ENCODE peak calls at places on chromosomes 3 and 15, in nine cellular contexts. F is PC-9, O is lung, T is uterus, S is stomach, M is suprapubic skin, K is body of pancreas, N is tibial nerve, V is GM12878. G is an unnamed sample.

GRCh38 chr3:177597325-177598109 is 400.2 kb upstream of the TBL1XR1 start:
- DNase-seq in F (peak), O (peak), T (peak), S (no peak), M (no peak), K (no peak), N (no peak), V (no peak), G (peak)

GRCh38 chr3:129602730-129603560 is 3.5 kb downstream of the PLXND1 start:
- DNase-seq in F (peak), O (peak), T (peak), S (no peak), M (peak), K (peak), N (peak), V (no peak), G (no peak)

GRCh38 chr3:144018776-144019175 is 47.2 kb downstream of the DIPK2A start:
- DNase-seq in F (peak), O (no peak), T (no peak), S (no peak), M (no peak), K (no peak), N (no peak), V (no peak), G (peak)

GRCh38 chr15:81293728-81294500 is 30.0 kb downstream of the STARD5 start:
- DNase-seq in F (no peak), O (no peak), T (no peak), S (peak), M (no peak), K (no peak), N (no peak), V (peak), G (no peak)

GRCh38 chr3:187101184-187102072 is 37.9 kb downstream of the RPL39L start:
- DNase-seq in F (peak), O (peak), T (peak), S (peak), M (peak), K (peak), N (peak), V (no peak), G (peak)

GRCh38 chr3:129608087-129608935 is 1.8 kb upstream of the PLXND1 start:
- DNase-seq in F (no peak), O (no peak), T (no peak), S (no peak), M (no peak), K (no peak), N (no peak), V (no peak), G (no peak)

GRCh38 chr15:59299919-59300617 is 72.6 kb downstream of the MYO1E start:
- DNase-seq in F (peak), O (peak), T (peak), S (peak), M (peak), K (peak), N (peak), V (peak), G (peak)

GRCh38 chr3:3765661-3766060 is 33.6 kb upstream of the LRRN1 start:
- DNase-seq in F (no peak), O (no peak), T (no peak), S (no peak), M (no peak), K (no peak), N (no peak), V (no peak), G (no peak)

GRCh38 chr15:74725241-74725774 is at the start of gene CYP1A1:
- DNase-seq in F (peak), O (peak), T (no peak), S (peak), M (no peak), K (peak), N (no peak), V (no peak), G (no peak)

GRCh38 chr15:68572309-68572708 is 6.5 kb upstream of the CORO2B start:
- DNase-seq in F (no peak), O (no peak), T (no peak), S (no peak), M (no peak), K (no peak), N (no peak), V (no peak), G (no peak)

GRCh38 chr3:25064681-25065080 is 363.4 kb upstream of the RARB start:
- DNase-seq in F (no peak), O (no peak), T (no peak), S (no peak), M (no peak), K (no peak), N (no peak), V (no peak), G (no peak)

GRCh38 chr15:58410353-58410752 is 21.4 kb upstream of the LIPC start:
- DNase-seq in F (no peak), O (no peak), T (no peak), S (no peak), M (no peak), K (no peak), N (no peak), V (peak), G (no peak)

GRCh38 chr15:73936181-73936580 is 9.9 kb downstream of the LOXL1 start:
- DNase-seq in F (peak), O (no peak), T (no peak), S (no peak), M (no peak), K (no peak), N (no peak), V (no peak), G (no peak)

GRCh38 chr15:31338318-31338878 is 11.8 kb downstream of the KLF13 start:
- DNase-seq in F (no peak), O (no peak), T (peak), S (peak), M (peak), K (peak), N (no peak), V (no peak), G (no peak)

GRCh38 chr15:31338879-31339557 is 12.4 kb downstream of the KLF13 start:
- DNase-seq in F (no peak), O (peak), T (peak), S (no peak), M (no peak), K (peak), N (no peak), V (peak), G (no peak)

GRCh38 chr15:31337352-31338031 is 10.9 kb downstream of the KLF13 start:
- DNase-seq in F (no peak), O (no peak), T (no peak), S (no peak), M (no peak), K (no peak), N (no peak), V (no peak), G (no peak)

GRCh38 chr15:31335991-31336942 is 9.6 kb downstream of the KLF13 start:
- DNase-seq in F (no peak), O (no peak), T (no peak), S (no peak), M (peak), K (no peak), N (no peak), V (no peak), G (no peak)

DNA sequence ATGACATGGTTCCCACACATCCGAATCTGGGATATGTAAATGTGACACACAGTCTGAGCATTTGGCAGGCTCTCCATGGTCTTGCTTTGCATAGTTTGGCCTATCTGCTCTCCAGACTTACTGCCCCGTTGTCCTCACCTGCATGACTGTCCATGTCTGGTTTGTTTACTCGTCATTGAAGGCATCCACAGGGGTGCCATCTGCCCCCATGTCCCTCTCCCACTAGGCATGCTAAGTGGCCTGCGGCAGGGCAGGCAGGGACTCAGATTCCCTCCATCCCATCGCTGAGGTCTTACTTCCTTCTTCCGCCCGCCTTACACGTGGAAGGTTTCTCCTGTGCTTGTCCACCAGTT is 10.3 kb downstream of the KLF13 start:
- DNase-seq in F (no peak), O (no peak), T (no peak), S (no peak), M (no peak), K (no peak), N (no peak), V (no peak), G (no peak)
- H3K4me3 ChIP-seq in F (no peak), O (no peak), T (no peak), S (no peak), M (no peak), K (no peak), N (no peak), V (no peak), G (no peak)

GRCh38 chr3:38528457-38528856 is 32.3 kb downstream of the EXOG start:
- DNase-seq in F (no peak), O (no peak), T (no peak), S (no peak), M (no peak), K (no peak), N (no peak), V (no peak), G (no peak)
- TF ChIP-seq CTCF in F (no peak), O (no peak), T (no peak), S (no peak), M (no peak), K (no peak), N (no peak), V (no peak), G (no peak)

DNA sequence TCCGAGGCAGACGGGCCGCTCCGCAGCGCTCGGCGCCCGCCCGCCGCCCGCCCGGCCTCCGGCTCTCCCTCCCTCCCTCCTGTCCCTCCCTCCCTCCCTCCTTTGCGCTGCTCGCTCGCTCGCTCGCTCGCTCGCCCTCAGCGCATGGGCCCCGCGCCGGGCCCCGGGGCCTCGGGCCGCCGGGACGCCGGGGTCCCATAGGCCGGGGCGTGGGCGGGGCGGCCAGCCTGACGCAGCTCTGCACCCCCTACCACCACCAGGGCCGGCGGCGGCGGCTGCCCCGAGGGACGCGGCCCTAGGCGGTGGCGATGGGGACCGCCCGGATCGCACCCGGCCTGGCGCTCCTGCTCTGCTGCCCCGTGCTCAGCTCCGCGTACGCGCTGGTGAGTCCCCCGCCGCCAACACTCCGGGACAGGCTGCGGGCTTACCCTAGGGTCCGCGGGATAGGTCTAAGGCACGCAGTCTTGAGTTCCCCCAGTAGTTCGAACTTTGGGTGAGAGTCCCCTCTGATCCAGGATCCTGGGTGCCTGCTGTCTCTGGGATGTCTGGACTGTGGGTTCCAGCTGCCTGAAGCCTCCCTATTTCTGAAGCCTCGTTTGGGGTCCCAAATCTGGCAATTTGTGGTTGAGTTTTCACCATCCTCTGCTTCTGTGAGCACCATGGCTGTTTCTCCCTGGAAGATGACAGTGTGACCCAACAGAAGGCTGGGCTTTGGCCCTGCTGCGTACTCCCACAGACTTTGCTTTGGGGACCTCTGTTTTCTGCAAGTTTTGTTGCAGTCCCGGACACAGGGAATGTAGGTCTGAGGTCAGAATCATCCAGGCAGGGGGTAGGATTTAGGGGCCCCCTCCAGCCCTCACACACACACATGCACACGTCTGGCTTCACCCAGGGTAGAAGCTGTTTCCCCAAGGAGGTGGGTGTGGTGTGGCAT is 6.0 kb downstream of the PTH1R start:
- DNase-seq in F (no peak), O (no peak), T (no peak), S (no peak), M (no peak), K (no peak), N (no peak), V (no peak), G (no peak)
- H3K4me3 ChIP-seq in F (no peak), O (peak), T (peak), S (peak), M (peak), K (peak), N (peak), V (no peak), G (peak)

GRCh38 chr3:17805461-17805940 is 63.1 kb upstream of the TBC1D5 start:
- DNase-seq in F (no peak), O (no peak), T (no peak), S (no peak), M (no peak), K (no peak), N (no peak), V (no peak), G (no peak)
- TF ChIP-seq CTCF in F (no peak), O (no peak), T (no peak), S (no peak), M (no peak), K (no peak), N (no peak), V (no peak), G (no peak)

DNA sequence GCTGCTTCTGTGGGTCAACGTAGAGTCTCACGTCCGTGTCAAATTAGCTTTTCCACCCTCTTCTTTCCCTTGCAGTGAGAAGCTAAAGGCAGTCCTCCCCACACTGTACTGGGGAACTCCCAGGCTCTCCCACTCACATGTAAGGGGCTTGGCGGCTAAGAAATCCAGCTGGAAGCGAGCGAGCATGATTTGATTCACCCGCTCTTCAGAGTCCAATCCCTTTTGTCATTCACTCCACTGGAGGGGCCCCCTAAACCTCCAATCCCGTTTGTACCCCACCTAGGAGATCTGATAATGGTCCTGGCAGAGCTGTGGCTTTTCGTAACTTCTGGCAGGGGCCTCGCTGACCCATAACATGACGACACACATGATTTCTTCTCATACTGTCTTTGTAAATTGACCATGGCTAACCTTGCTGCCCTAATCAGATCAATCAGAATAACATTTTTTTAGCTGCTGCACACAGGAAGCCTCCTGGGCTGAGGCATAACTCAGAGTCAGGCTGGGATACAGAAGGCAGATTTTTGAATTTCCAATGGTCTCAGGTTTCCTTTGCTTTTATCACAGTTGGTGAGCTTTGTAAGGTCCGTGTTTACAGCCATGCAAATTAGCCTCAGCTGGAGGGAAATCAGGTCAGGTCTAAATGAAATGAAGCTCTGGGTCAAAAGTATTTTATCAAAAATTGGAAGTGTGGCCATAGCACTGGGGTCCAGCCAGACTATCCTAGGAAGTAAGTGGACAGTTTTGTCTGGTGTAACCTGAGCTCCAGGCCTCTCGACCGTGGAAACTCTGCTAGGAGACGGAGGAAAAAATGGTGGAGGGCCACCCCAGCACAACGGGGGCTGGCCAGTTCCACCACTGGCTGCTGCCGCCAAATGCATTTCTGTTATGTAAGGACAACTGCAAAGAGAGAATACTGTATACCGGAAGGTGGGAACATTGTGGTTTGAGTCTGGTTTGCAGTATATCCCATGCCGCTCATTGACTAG is 235.4 kb downstream of the GREM1 start:
- DNase-seq in F (no peak), O (no peak), T (peak), S (no peak), M (no peak), K (no peak), N (no peak), V (no peak), G (no peak)
- H3K4me3 ChIP-seq in F (no peak), O (no peak), T (no peak), S (no peak), M (no peak), K (no peak), N (no peak), V (no peak), G (no peak)

DNA sequence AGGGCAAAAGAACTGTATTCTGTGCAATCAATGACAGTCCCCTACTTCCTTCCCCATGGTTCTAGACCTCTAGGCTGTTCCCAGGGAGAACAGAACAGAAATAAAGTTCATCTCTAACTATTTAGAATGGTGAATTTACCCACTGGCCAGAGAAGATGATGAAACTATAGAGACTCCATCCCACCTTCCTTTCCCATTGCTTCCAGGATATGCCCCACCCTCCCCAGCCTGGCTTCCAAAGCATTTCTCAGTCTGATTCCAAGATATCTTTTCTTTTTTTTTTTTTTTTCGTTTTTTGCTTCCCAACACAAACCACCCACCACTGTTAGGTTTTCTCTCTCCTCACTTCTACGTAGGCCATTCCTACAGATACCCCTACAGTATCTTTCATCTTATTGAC is 25.1 kb upstream of the SMAD3 start:
- DNase-seq in F (no peak), O (no peak), T (no peak), S (no peak), M (no peak), K (no peak), N (no peak), V (no peak), G (no peak)
- TF ChIP-seq CTCF in F (no peak), O (no peak), T (no peak), S (no peak), M (no peak), K (no peak), N (no peak), V (no peak), G (no peak)

GRCh38 chr3:124791142-124791541 is 60.9 kb downstream of the UMPS start:
- DNase-seq in F (no peak), O (no peak), T (no peak), S (no peak), M (no peak), K (no peak), N (no peak), V (no peak), G (no peak)
- H3K4me3 ChIP-seq in F (no peak), O (no peak), T (no peak), S (no peak), M (no peak), K (no peak), N (no peak), V (no peak), G (no peak)

DNA sequence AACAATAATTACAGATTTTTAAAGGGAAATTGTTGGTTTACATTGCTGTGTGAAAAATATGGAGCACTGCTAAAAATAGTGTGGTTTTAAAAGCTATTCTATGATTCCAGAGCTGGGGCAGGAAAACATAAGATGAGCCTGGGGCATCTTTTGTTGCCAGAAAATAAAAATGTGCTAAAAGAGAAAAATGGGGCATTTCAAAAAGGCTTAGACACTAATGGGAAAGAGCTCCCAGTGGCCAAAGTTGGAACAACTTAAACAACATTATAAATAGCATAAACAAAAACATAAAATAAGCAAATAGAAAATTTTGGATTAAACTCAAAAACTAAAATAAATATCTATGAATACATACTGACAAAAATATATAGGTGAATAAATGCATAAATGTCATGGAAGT is 478.9 kb downstream of the NLGN1 start:
- DNase-seq in F (no peak), O (no peak), T (no peak), S (no peak), M (no peak), K (no peak), N (no peak), V (no peak), G (no peak)
- TF ChIP-seq CTCF in F (peak), O (no peak), T (no peak), S (no peak), M (no peak), K (no peak), N (no peak), V (no peak), G (peak)